ENCODE peak calls at places on chromosomes 1 and 21, in four cellular contexts. One of them, this sample, is unnamed.

GRCh38 chr21:35102488-35103407 is 53.6 kb upstream of the RUNX1 start:
- DNase-seq in PC-9: no peak
- DNase-seq in SK-N-SH: no peak
- DNase-seq in GM23248: no peak
- DNase-seq in this sample: no peak

GRCh38 chr1:24222008-24222407 is 34.9 kb upstream of the IFNLR1 start:
- DNase-seq in PC-9: no peak
- DNase-seq in SK-N-SH: no peak
- DNase-seq in GM23248: no peak
- DNase-seq in this sample: no peak

GRCh38 chr1:169557131-169557530 is 29.1 kb downstream of the F5 start:
- DNase-seq in PC-9: no peak
- DNase-seq in SK-N-SH: no peak
- DNase-seq in GM23248: no peak
- DNase-seq in this sample: peak; percentile 22

GRCh38 chr1:72282690-72283203 is 408 bp upstream of the NEGR1 start:
- DNase-seq in PC-9: peak; percentile 67
- DNase-seq in SK-N-SH: peak; percentile 79
- DNase-seq in GM23248: peak; percentile 99
- DNase-seq in this sample: peak; percentile 91

GRCh38 chr1:231625975-231626534 is 535 bp upstream of the DISC1 start:
- DNase-seq in PC-9: peak; percentile 4
- DNase-seq in SK-N-SH: no peak
- DNase-seq in GM23248: no peak
- DNase-seq in this sample: peak; percentile 14

GRCh38 chr21:27761623-27762022 is 794.7 kb upstream of the ADAMTS5 start:
- DNase-seq in PC-9: no peak
- DNase-seq in SK-N-SH: no peak
- DNase-seq in GM23248: no peak
- DNase-seq in this sample: no peak

GRCh38 chr1:78096976-78097375 is 51.2 kb downstream of the GIPC2 start:
- DNase-seq in PC-9: no peak
- DNase-seq in SK-N-SH: no peak
- DNase-seq in GM23248: no peak
- DNase-seq in this sample: no peak

GRCh38 chr1:1237874-1238701 is 6.1 kb downstream of the B3GALT6 start:
- DNase-seq in PC-9: peak; percentile 68
- DNase-seq in SK-N-SH: no peak
- DNase-seq in GM23248: no peak
- DNase-seq in this sample: no peak

GRCh38 chr1:115977481-115978258 is 1.4 kb downstream of the SLC22A15 start:
- DNase-seq in PC-9: peak; percentile 47
- DNase-seq in SK-N-SH: no peak
- DNase-seq in GM23248: peak; percentile 89
- DNase-seq in this sample: peak; percentile 16

GRCh38 chr1:236623371-236624166 is 19.3 kb upstream of the HEATR1 start:
- DNase-seq in PC-9: no peak
- DNase-seq in SK-N-SH: no peak
- DNase-seq in GM23248: no peak
- DNase-seq in this sample: no peak

GRCh38 chr1:1215266-1215676 is 1.3 kb upstream of the TNFRSF4 start:
- DNase-seq in PC-9: no peak
- DNase-seq in SK-N-SH: no peak
- DNase-seq in GM23248: no peak
- DNase-seq in this sample: no peak

GRCh38 chr1:24556414-24556795 is 518 bp downstream of the NCMAP start:
- DNase-seq in PC-9: no peak
- DNase-seq in SK-N-SH: no peak
- DNase-seq in GM23248: no peak
- DNase-seq in this sample: no peak

GRCh38 chr1:41738475-41738874 is 180.2 kb downstream of the HIVEP3 start:
- DNase-seq in PC-9: no peak
- DNase-seq in SK-N-SH: no peak
- DNase-seq in GM23248: no peak
- DNase-seq in this sample: no peak

GRCh38 chr21:35619184-35619583 is 441.1 kb downstream of the SETD4 start:
- DNase-seq in PC-9: no peak
- DNase-seq in SK-N-SH: no peak
- DNase-seq in GM23248: peak; percentile 85
- DNase-seq in this sample: no peak

GRCh38 chr1:51699376-51699775 is 82.5 kb downstream of the OSBPL9 start:
- DNase-seq in PC-9: no peak
- DNase-seq in SK-N-SH: no peak
- DNase-seq in GM23248: no peak
- DNase-seq in this sample: no peak

GRCh38 chr21:28226563-28226962 is 766.1 kb downstream of the LTN1 start:
- DNase-seq in PC-9: no peak
- DNase-seq in SK-N-SH: no peak
- DNase-seq in GM23248: no peak
- DNase-seq in this sample: no peak

GRCh38 chr1:98429851-98430496 is 231.5 kb upstream of the SNX7 start:
- DNase-seq in PC-9: no peak
- DNase-seq in SK-N-SH: no peak
- DNase-seq in GM23248: no peak
- DNase-seq in this sample: no peak

GRCh38 chr1:101081496-101082282 is 56.1 kb upstream of the DPH5 start:
- DNase-seq in PC-9: no peak
- DNase-seq in SK-N-SH: no peak
- DNase-seq in GM23248: no peak
- DNase-seq in this sample: no peak

DNA sequence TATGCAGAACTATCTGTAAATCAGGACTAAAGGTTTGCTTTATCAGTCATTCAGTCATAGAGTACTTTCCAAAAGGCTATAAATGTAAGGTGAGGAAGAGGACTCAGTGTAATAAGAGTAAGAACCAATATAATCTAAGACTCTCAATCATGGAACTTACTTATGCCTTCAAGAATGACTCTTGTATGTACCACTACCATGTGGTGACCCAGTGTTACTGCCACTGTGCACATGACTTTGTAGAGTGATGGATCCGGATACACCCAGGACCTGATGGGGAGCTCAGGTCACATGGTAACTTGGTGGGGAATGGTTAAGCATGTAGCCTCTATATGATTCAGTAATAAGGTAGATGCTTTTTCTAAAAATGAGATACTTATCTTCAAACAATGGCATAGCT is 2099.8 kb downstream of the MRPL39 start:
- DNase-seq in PC-9: no peak
- DNase-seq in SK-N-SH: no peak
- DNase-seq in GM23248: no peak
- DNase-seq in this sample: no peak
- H3K9me2 ChIP-seq in PC-9: no peaks in the 10 kb centered on the region
- H3K9me2 ChIP-seq in SK-N-SH: no peaks in the 10 kb centered on the region
- H3K9me2 ChIP-seq in GM23248: no peaks in the 10 kb centered on the region
- H3K9me2 ChIP-seq in this sample: no peaks in the 10 kb centered on the region

GRCh38 chr1:107785506-107786213 is 179.3 kb downstream of the VAV3 start:
- DNase-seq in PC-9: no peak
- DNase-seq in SK-N-SH: peak; percentile 40
- DNase-seq in GM23248: no peak
- DNase-seq in this sample: no peak
- H3K9me2 ChIP-seq in PC-9: no peaks in the 10 kb centered on the region
- H3K9me2 ChIP-seq in SK-N-SH: no peaks in the 10 kb centered on the region
- H3K9me2 ChIP-seq in GM23248: no peaks in the 10 kb centered on the region
- H3K9me2 ChIP-seq in this sample: no peaks in the 10 kb centered on the region

GRCh38 chr1:8431779-8432178 is 113.9 kb downstream of the SLC45A1 start:
- DNase-seq in PC-9: no peak
- DNase-seq in SK-N-SH: no peak
- DNase-seq in GM23248: no peak
- DNase-seq in this sample: no peak

GRCh38 chr1:8431028-8431427 is 113.1 kb downstream of the SLC45A1 start:
- DNase-seq in PC-9: no peak
- DNase-seq in SK-N-SH: no peak
- DNase-seq in GM23248: no peak
- DNase-seq in this sample: peak; percentile 57

GRCh38 chr1:8429549-8430105 is 111.7 kb downstream of the SLC45A1 start:
- DNase-seq in PC-9: no peak
- DNase-seq in SK-N-SH: no peak
- DNase-seq in GM23248: no peak
- DNase-seq in this sample: no peak

GRCh38 chr1:8428441-8428840 is 110.5 kb downstream of the SLC45A1 start:
- DNase-seq in PC-9: no peak
- DNase-seq in SK-N-SH: no peak
- DNase-seq in GM23248: no peak
- DNase-seq in this sample: no peak

DNA sequence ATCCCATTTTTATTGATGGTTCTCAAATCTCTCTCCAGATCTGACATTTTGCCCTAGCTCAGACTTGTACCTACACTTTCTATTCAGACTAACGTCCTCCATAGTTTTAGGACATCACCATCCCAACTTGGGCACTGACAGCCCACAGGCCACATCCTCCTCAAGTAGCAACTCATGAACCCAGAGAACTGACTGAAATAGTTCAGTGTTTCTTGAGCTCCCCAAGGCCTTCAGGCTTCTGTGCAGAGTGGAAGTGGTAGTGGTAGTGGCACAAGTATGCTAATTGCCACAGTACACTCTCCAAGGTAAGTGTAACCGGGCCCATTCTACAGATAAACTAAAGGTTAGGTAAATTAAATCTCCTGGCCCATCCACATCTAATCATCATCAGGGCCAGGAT is 112.6 kb downstream of the SLC45A1 start:
- DNase-seq in PC-9: no peak
- DNase-seq in SK-N-SH: no peak
- DNase-seq in GM23248: no peak
- DNase-seq in this sample: no peak
- H3K9me2 ChIP-seq in PC-9: no peaks in the 10 kb centered on the region
- H3K9me2 ChIP-seq in SK-N-SH: no peaks in the 10 kb centered on the region
- H3K9me2 ChIP-seq in GM23248: no peaks in the 10 kb centered on the region
- H3K9me2 ChIP-seq in this sample: peaks cover 4% of the 10 kb centered on the region

GRCh38 chr1:209885403-209886218 is 52.4 kb upstream of the SYT14 start:
- DNase-seq in PC-9: no peak
- DNase-seq in SK-N-SH: no peak
- DNase-seq in GM23248: no peak
- DNase-seq in this sample: no peak
- H3K9me2 ChIP-seq in PC-9: no peaks in the 10 kb centered on the region
- H3K9me2 ChIP-seq in SK-N-SH: no peaks in the 10 kb centered on the region
- H3K9me2 ChIP-seq in GM23248: no peaks in the 10 kb centered on the region
- H3K9me2 ChIP-seq in this sample: no peaks in the 10 kb centered on the region

GRCh38 chr1:32813941-32814739 is 3.0 kb downstream of the YARS1 start:
- DNase-seq in PC-9: no peak
- DNase-seq in SK-N-SH: no peak
- DNase-seq in GM23248: peak; percentile 68
- DNase-seq in this sample: no peak

GRCh38 chr1:32810358-32810757 is 6.8 kb downstream of the YARS1 start:
- DNase-seq in PC-9: no peak
- DNase-seq in SK-N-SH: no peak
- DNase-seq in GM23248: no peak
- DNase-seq in this sample: no peak

GRCh38 chr1:32808580-32808979 is 8.6 kb downstream of the YARS1 start:
- DNase-seq in PC-9: no peak
- DNase-seq in SK-N-SH: no peak
- DNase-seq in GM23248: no peak
- DNase-seq in this sample: no peak

GRCh38 chr1:32811917-32812316 is 5.2 kb downstream of the YARS1 start:
- DNase-seq in PC-9: no peak
- DNase-seq in SK-N-SH: no peak
- DNase-seq in GM23248: no peak
- DNase-seq in this sample: no peak

DNA sequence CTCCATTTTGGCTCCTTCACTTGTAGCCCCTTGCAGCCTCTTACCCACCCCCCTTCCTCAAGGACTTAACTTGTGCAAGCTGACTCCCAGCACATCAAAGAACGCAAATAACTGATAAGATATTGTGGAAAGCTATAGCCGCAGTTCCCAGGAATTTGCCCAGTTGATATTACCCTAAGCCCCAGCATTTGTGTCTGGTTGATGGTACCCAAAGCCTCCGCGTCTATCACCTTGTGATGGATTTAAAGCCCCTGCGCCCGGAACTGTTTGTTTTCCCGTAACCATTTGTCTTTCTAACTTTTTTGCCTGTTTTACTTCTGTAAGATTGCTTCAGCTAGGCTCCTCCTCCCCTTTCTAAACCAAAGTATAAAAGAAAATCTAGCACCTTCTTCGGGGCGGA is 5.9 kb downstream of the YARS1 start:
- DNase-seq in PC-9: no peak
- DNase-seq in SK-N-SH: no peak
- DNase-seq in GM23248: no peak
- DNase-seq in this sample: no peak
- H3K9me2 ChIP-seq in PC-9: no peaks in the 10 kb centered on the region
- H3K9me2 ChIP-seq in SK-N-SH: no peaks in the 10 kb centered on the region
- H3K9me2 ChIP-seq in GM23248: no peaks in the 10 kb centered on the region
- H3K9me2 ChIP-seq in this sample: no peaks in the 10 kb centered on the region

GRCh38 chr1:44515416-44515815 is 110.4 kb downstream of the RNF220 start:
- DNase-seq in PC-9: no peak
- DNase-seq in SK-N-SH: no peak
- DNase-seq in GM23248: peak; percentile 66
- DNase-seq in this sample: no peak
- H3K9me2 ChIP-seq in PC-9: no peaks in the 10 kb centered on the region
- H3K9me2 ChIP-seq in SK-N-SH: no peaks in the 10 kb centered on the region
- H3K9me2 ChIP-seq in GM23248: no peaks in the 10 kb centered on the region
- H3K9me2 ChIP-seq in this sample: no peaks in the 10 kb centered on the region

GRCh38 chr1:228875741-228876140 is 140.5 kb downstream of the RHOU start:
- DNase-seq in PC-9: no peak
- DNase-seq in SK-N-SH: no peak
- DNase-seq in GM23248: no peak
- DNase-seq in this sample: no peak
- H3K9me2 ChIP-seq in PC-9: no peaks in the 10 kb centered on the region
- H3K9me2 ChIP-seq in SK-N-SH: no peaks in the 10 kb centered on the region
- H3K9me2 ChIP-seq in GM23248: no peaks in the 10 kb centered on the region
- H3K9me2 ChIP-seq in this sample: peaks cover 13% of the 10 kb centered on the region